ENCODE peak calls at places on chromosomes 6 and 20, in ten cellular contexts. Q is tibial artery; U is H9; C is thoracic aorta; B is OCI-LY7; M is prostate gland; O is ovary; K is CD4-positive, alpha-beta memory T cell; V is PC-9; T is A549. I is an unnamed sample. For H3K4me1, the result is how much of the 10 kb centered on the place peaks cover.

GRCh38 chr20:4117341-4117740 is 102.0 kb upstream of the RNF24 start:
- DNase-seq in O (no peak), V (no peak), K (no peak), T (no peak), C (no peak), Q (no peak), M (no peak), B (no peak), U (no peak), I (no peak)

GRCh38 chr6:105609375-105609991 is 206.6 kb upstream of the PREP start:
- DNase-seq in T (peak), M (no peak), U (no peak), Q (no peak), C (no peak), V (no peak), O (no peak), K (no peak), B (no peak), I (no peak)

GRCh38 chr20:44031822-44032582 is 117.3 kb downstream of the TOX2 start:
- DNase-seq in K (no peak), U (no peak), V (no peak), C (no peak), O (no peak), M (no peak), B (no peak), T (no peak), Q (no peak), I (no peak)

GRCh38 chr6:134510121-134510520 is 192.2 kb upstream of the SGK1 start:
- DNase-seq in T (no peak), B (no peak), C (no peak), M (no peak), Q (no peak), O (no peak), K (no peak), V (no peak), U (no peak), I (no peak)

GRCh38 chr6:25193865-25194679 is 85.1 kb upstream of the CARMIL1 start:
- DNase-seq in K (no peak), C (no peak), B (no peak), T (no peak), O (no peak), U (no peak), M (no peak), Q (no peak), V (no peak), I (no peak)

GRCh38 chr6:33123732-33124524 is 48.1 kb downstream of the HLA-DPB1 start:
- DNase-seq in U (peak), B (peak), O (no peak), T (peak), K (no peak), M (no peak), Q (no peak), C (no peak), V (peak), I (peak)

GRCh38 chr6:87702589-87702945 is 534 bp upstream of the AKIRIN2 start:
- DNase-seq in U (no peak), C (no peak), M (no peak), O (no peak), K (no peak), T (no peak), Q (no peak), V (peak), B (peak), I (peak)

GRCh38 chr6:775863-776262 is 82.9 kb upstream of the EXOC2 start:
- DNase-seq in U (no peak), O (no peak), C (no peak), M (no peak), T (no peak), V (no peak), B (no peak), Q (no peak), K (no peak), I (no peak)

GRCh38 chr20:7856756-7857155 is 83.5 kb downstream of the HAO1 start:
- DNase-seq in Q (no peak), U (no peak), B (peak), T (no peak), C (no peak), M (no peak), K (no peak), V (no peak), O (no peak), I (peak)

GRCh38 chr6:133965817-133966360 is 12.9 kb downstream of the TBPL1 start:
- DNase-seq in T (no peak), B (no peak), O (no peak), K (no peak), V (no peak), M (no peak), U (no peak), Q (no peak), C (no peak), I (no peak)

GRCh38 chr20:37329481-37330165 is 16.3 kb upstream of the SRC start:
- DNase-seq in K (no peak), T (no peak), V (no peak), Q (no peak), C (no peak), M (no peak), B (no peak), O (no peak), U (peak), I (no peak)

GRCh38 chr20:56003111-56003800 is 2.1 kb downstream of the CBLN4 start:
- DNase-seq in B (no peak), T (no peak), O (peak), K (no peak), U (peak), C (no peak), Q (no peak), M (no peak), V (no peak), I (no peak)

GRCh38 chr6:139474145-139475108 is 100.0 kb upstream of the CITED2 start:
- DNase-seq in V (no peak), U (no peak), T (no peak), K (no peak), B (no peak), Q (no peak), O (peak), M (no peak), C (no peak), I (no peak)
- H3K4me1 ChIP-seq in V (under half), U (under half), T (under half), K (under half), B (under half), Q (under half), O (under half), M (under half), C (under half), I (under half)

GRCh38 chr20:17969884-17970409 is 1.1 kb downstream of the MGME1 start:
- DNase-seq in C (no peak), Q (no peak), M (peak), V (peak), O (no peak), B (peak), K (peak), T (peak), U (no peak), I (peak)
- H3K4me1 ChIP-seq in C (half or more), Q (under half), M (under half), V (half or more), O (under half), B (under half), K (half or more), T (under half), U (under half), I (under half)

DNA sequence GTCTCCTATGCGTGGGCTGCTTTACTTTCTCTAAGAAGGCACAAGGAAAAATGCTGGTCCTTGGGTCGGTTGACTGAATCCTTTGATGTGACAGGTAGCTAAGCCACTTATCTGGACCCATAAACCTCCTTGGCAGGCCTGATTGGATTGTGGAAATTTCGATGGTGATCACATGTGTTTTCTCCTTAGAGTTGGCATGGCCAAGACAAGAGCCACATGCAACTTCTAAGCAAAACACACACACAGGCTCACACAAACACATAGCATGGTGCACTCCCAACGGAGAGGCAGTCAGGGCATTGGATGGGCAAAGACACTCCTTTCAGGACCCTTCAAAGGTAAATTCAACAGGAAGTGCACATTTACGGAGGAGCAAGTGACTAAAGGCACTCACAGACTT is 95.2 kb downstream of the PSMG4 start:
- DNase-seq in B (no peak), O (no peak), U (no peak), K (no peak), Q (no peak), V (no peak), M (no peak), T (no peak), C (no peak), I (no peak)
- H3K4me1 ChIP-seq in B (half or more), O (under half), U (under half), K (under half), Q (under half), V (under half), M (under half), T (under half), C (under half), I (under half)

GRCh38 chr6:16596890-16597331 is 164.3 kb downstream of the ATXN1 start:
- DNase-seq in C (no peak), Q (no peak), U (peak), O (no peak), M (no peak), V (no peak), T (no peak), K (no peak), B (no peak), I (no peak)

GRCh38 chr6:16595514-16595913 is 165.7 kb downstream of the ATXN1 start:
- DNase-seq in U (no peak), K (no peak), V (no peak), B (no peak), C (no peak), M (no peak), Q (no peak), T (no peak), O (no peak), I (no peak)

GRCh38 chr6:16591681-16592549 is 169.3 kb downstream of the ATXN1 start:
- DNase-seq in T (no peak), Q (no peak), K (no peak), M (no peak), U (no peak), C (no peak), B (peak), O (no peak), V (no peak), I (no peak)

GRCh38 chr6:16592550-16592892 is 168.7 kb downstream of the ATXN1 start:
- DNase-seq in C (no peak), O (no peak), B (no peak), V (no peak), U (no peak), K (no peak), Q (no peak), M (no peak), T (no peak), I (no peak)

GRCh38 chr6:16594849-16595248 is 166.4 kb downstream of the ATXN1 start:
- DNase-seq in V (no peak), O (no peak), U (no peak), K (no peak), Q (no peak), M (no peak), C (no peak), B (no peak), T (no peak), I (no peak)
- H3K4me1 ChIP-seq in V (under half), O (under half), U (under half), K (under half), Q (under half), M (under half), C (under half), B (under half), T (under half), I (under half)

GRCh38 chr6:150116195-150116800 is 26.5 kb upstream of the PPP1R14C start:
- DNase-seq in C (no peak), O (no peak), V (no peak), K (no peak), Q (no peak), U (no peak), T (no peak), M (no peak), B (no peak), I (no peak)

GRCh38 chr6:150118642-150119041 is 24.2 kb upstream of the PPP1R14C start:
- DNase-seq in T (no peak), V (peak), M (peak), Q (no peak), K (no peak), O (no peak), B (no peak), C (no peak), U (no peak), I (no peak)

GRCh38 chr6:150119256-150119655 is 23.6 kb upstream of the PPP1R14C start:
- DNase-seq in U (no peak), B (peak), K (no peak), Q (no peak), V (no peak), C (no peak), T (no peak), M (no peak), O (no peak), I (no peak)

GRCh38 chr6:150118208-150118607 is 24.6 kb upstream of the PPP1R14C start:
- DNase-seq in K (no peak), U (no peak), B (no peak), T (no peak), O (no peak), Q (no peak), C (no peak), M (no peak), V (no peak), I (no peak)

DNA sequence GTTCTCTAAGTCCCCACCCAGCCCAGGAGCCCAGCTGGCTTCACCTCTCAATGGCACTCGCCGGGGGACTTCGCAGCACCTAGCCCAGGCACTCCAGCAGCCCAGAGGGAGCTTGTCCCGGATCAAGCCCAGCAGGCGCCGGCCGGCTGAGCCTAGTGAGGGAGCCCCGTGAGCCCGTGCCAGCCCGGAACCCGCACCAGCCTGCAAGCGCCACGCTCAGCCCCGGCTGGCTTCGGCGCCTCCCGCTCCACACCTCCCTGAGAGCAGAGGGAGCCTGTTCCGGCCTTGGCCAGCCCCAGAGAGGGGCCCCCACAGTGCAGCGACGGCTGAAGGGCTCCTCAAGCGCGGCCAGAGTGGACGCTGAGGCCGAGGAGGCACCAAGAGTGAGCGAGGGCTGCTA is 27.1 kb upstream of the PPP1R14C start:
- DNase-seq in V (no peak), T (no peak), O (no peak), Q (no peak), K (no peak), C (no peak), B (no peak), U (no peak), M (no peak), I (no peak)
- H3K4me1 ChIP-seq in V (under half), T (under half), O (under half), Q (under half), K (under half), C (under half), B (under half), U (under half), M (under half), I (under half)

GRCh38 chr6:41578714-41579610 is 32.8 kb downstream of the FOXP4 start:
- DNase-seq in C (no peak), B (no peak), V (no peak), Q (no peak), T (peak), O (no peak), U (peak), M (no peak), K (no peak), I (peak)

GRCh38 chr6:41582540-41582939 is 36.4 kb downstream of the FOXP4 start:
- DNase-seq in O (no peak), M (no peak), T (no peak), Q (no peak), K (no peak), U (no peak), V (no peak), C (no peak), B (no peak), I (no peak)

GRCh38 chr6:41581381-41581991 is 35.3 kb downstream of the FOXP4 start:
- DNase-seq in V (peak), B (no peak), T (peak), C (peak), Q (peak), U (no peak), O (no peak), M (no peak), K (no peak), I (peak)

GRCh38 chr6:41577865-41578713 is 31.9 kb downstream of the FOXP4 start:
- DNase-seq in V (peak), U (peak), T (peak), Q (no peak), M (peak), C (no peak), O (no peak), B (no peak), K (no peak), I (peak)

DNA sequence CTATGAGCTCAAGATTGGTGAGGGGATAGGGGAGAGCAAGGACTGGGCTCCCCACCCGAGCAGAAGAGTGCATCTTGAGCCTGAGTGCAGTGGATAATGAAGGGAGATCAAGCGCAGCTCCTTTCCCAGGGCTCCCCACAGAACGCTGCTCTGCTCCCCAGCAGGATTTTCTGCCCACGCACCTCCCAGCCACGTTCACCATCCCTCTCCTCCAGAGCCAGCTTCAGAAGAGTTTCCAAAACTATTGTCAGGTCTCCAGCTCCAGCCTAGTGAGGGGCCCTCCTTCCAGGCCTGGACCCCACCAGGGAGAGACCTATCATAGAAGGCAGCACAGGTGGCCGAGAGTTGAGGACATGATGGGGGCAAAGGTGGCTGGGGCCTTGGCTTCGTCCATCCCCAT is 34.5 kb downstream of the FOXP4 start:
- DNase-seq in Q (no peak), T (no peak), B (no peak), V (no peak), K (no peak), M (no peak), U (no peak), O (no peak), C (no peak), I (no peak)
- H3K4me1 ChIP-seq in Q (under half), T (half or more), B (under half), V (half or more), K (under half), M (under half), U (under half), O (under half), C (half or more), I (half or more)

GRCh38 chr6:116020738-116021137 is 40.0 kb downstream of the FRK start:
- DNase-seq in C (no peak), U (no peak), O (no peak), M (no peak), B (no peak), T (no peak), Q (no peak), K (no peak), V (no peak), I (no peak)
- H3K4me1 ChIP-seq in C (half or more), U (under half), O (under half), M (under half), B (under half), T (half or more), Q (under half), K (under half), V (under half), I (under half)

GRCh38 chr20:50413088-50413500 is 97.1 kb upstream of the PTPN1 start:
- DNase-seq in K (no peak), C (no peak), O (no peak), V (peak), T (no peak), Q (no peak), B (no peak), U (no peak), M (no peak), I (no peak)
- H3K4me1 ChIP-seq in K (under half), C (under half), O (under half), V (half or more), T (under half), Q (under half), B (under half), U (under half), M (under half), I (under half)

GRCh38 chr20:45041464-45042337 is 59.2 kb downstream of the KCNS1 start:
- DNase-seq in V (peak), K (peak), M (no peak), C (no peak), O (no peak), Q (no peak), U (peak), T (no peak), B (no peak), I (peak)
- H3K4me1 ChIP-seq in V (under half), K (half or more), M (under half), C (under half), O (under half), Q (under half), U (under half), T (under half), B (under half), I (under half)

DNA sequence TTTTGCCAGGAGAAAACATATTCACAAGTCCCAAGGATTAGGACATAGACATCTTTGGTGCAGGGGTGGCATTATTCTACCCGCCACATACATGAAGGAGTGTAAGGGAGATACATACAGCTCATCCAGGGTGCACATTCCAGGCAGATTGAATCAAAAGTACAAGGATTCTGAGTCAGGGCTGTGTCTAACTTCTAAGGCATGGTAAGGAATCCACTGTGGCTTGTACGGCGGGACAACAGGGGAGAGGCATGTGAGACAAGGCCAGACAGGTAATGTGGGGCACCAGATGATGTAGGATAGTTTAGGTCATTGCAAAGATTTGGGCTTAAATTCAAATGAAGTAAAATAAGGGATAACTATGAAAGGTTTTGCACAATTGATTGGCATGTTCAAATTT is 780.9 kb downstream of the C6orf118 start:
- DNase-seq in M (no peak), B (no peak), T (no peak), O (no peak), U (no peak), K (no peak), C (no peak), V (no peak), Q (no peak), I (no peak)
- H3K4me1 ChIP-seq in M (under half), B (under half), T (under half), O (under half), U (under half), K (under half), C (under half), V (under half), Q (under half), I (under half)

I was measured in cardiac muscle cell.